ENCODE peak calls at places on chromosomes 2 and 18, in eight cellular contexts. N, G, J, M, R, T, P and I are unnamed samples.

GRCh38 chr2:241035142-241035817 is 36.9 kb downstream of the SNED1 start:
- DNase-seq in N (no peak), G (peak), J (no peak), M (no peak), R (no peak), T (no peak), P (no peak), I (no peak)

GRCh38 chr18:62434798-62435197 is 88.0 kb upstream of the ZCCHC2 start:
- DNase-seq in N (no peak), G (peak), J (no peak), M (no peak), R (no peak), T (peak), P (no peak), I (no peak)

GRCh38 chr2:128607981-128608506 is 289.4 kb upstream of the HS6ST1 start:
- DNase-seq in N (no peak), G (peak), J (peak), M (no peak), R (no peak), T (no peak), P (no peak), I (no peak)

GRCh38 chr2:136319227-136319626 is 201.3 kb upstream of the CXCR4 start:
- DNase-seq in N (no peak), G (no peak), J (no peak), M (no peak), R (no peak), T (no peak), P (no peak), I (no peak)

GRCh38 chr2:186934420-186934819 is 85.5 kb upstream of the ZSWIM2 start:
- DNase-seq in N (no peak), G (no peak), J (no peak), M (no peak), R (no peak), T (no peak), P (no peak), I (no peak)

GRCh38 chr2:238938460-238939055 is 90.7 kb downstream of the TWIST2 start:
- DNase-seq in N (no peak), G (peak), J (no peak), M (peak), R (no peak), T (no peak), P (no peak), I (no peak)

GRCh38 chr2:59301466-59302402 is 1060.6 kb upstream of the FANCL start:
- DNase-seq in N (peak), G (no peak), J (peak), M (peak), R (peak), T (peak), P (peak), I (peak)

GRCh38 chr2:185082749-185083148 is 484.4 kb downstream of the ZNF804A start:
- DNase-seq in N (no peak), G (no peak), J (no peak), M (no peak), R (no peak), T (no peak), P (no peak), I (no peak)

GRCh38 chr2:62489702-62490101 is 16.3 kb downstream of the TMEM17 start:
- DNase-seq in N (no peak), G (no peak), J (no peak), M (no peak), R (no peak), T (no peak), P (no peak), I (no peak)